ENCODE peak calls at places on chromosomes 2 and 18, in ten cellular contexts. H, K, S, Y, B, A, N, M, Z and L are unnamed samples.

GRCh38 chr2:207163815-207164747 is 1.7 kb downstream of the KLF7 start:
- DNase-seq in H (peak), K (peak), S (peak), Y (no peak), B (peak), A (peak), N (peak), M (peak), Z (peak), L (peak)

GRCh38 chr18:30696201-30696600 is 346.3 kb downstream of the DSC3 start:
- DNase-seq in H (no peak), K (no peak), S (no peak), Y (no peak), B (no peak), A (peak), N (no peak), M (no peak), Z (no peak), L (no peak)

GRCh38 chr2:172087780-172088244 is 2.5 kb downstream of the DLX1 start:
- DNase-seq in H (no peak), K (peak), S (no peak), Y (no peak), B (no peak), A (no peak), N (peak), M (no peak), Z (peak), L (no peak)

GRCh38 chr18:7921938-7922587 is 354.9 kb downstream of the PTPRM start:
- DNase-seq in H (peak), K (no peak), S (peak), Y (no peak), B (peak), A (no peak), N (peak), M (no peak), Z (no peak), L (peak)

GRCh38 chr2:107621186-107621835 is 205.4 kb upstream of the RGPD4 start:
- DNase-seq in H (no peak), K (no peak), S (no peak), Y (no peak), B (no peak), A (no peak), N (no peak), M (no peak), Z (no peak), L (no peak)

GRCh38 chr2:155727097-155727906 is 605.2 kb downstream of the NR4A2 start:
- DNase-seq in H (no peak), K (no peak), S (no peak), Y (no peak), B (no peak), A (no peak), N (no peak), M (no peak), Z (peak), L (peak)

GRCh38 chr2:58460670-58461069 is 219.5 kb upstream of the FANCL start:
- DNase-seq in H (no peak), K (no peak), S (no peak), Y (no peak), B (no peak), A (no peak), N (no peak), M (no peak), Z (no peak), L (no peak)

GRCh38 chr2:166314022-166314759 is 61.6 kb downstream of the SCN9A start:
- DNase-seq in H (peak), K (no peak), S (no peak), Y (no peak), B (no peak), A (no peak), N (peak), M (no peak), Z (no peak), L (peak)

DNA sequence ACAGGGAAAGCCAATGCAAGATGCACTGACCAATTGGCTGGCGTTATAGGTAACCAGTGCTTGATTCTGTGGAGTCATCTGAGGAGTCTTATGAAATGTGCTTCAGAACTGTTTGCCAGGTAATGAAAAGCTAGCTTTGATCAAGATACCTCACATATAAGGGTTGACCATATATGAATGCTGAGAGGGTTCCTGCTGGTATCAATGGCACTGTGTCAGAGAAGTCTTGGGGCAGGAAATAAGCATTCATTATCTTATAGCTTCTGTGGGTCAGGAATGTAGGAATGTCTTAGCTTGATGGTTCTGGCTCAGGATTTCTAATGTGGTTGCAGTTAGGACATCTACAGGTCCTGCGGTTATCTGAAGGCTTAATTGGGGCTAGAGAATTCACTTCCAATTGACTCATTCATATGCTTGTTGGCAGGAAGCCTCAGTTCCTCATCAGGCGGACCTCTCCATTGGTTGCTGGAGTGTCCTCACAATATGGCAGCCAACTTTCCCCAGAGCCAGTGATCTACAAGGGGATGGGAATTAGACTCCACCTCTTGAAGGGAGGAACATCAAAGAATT is 22.1 kb upstream of the TCF7L1 start:
- DNase-seq in H (no peak), K (no peak), S (no peak), Y (no peak), B (no peak), A (no peak), N (peak), M (no peak), Z (no peak), L (peak)
- TF ChIP-seq EZH2 in H (no peak), K (no peak), S (no peak), Y (no peak), B (no peak), A (no peak), N (no peak), M (no peak), Z (no peak), L (no peak)

DNA sequence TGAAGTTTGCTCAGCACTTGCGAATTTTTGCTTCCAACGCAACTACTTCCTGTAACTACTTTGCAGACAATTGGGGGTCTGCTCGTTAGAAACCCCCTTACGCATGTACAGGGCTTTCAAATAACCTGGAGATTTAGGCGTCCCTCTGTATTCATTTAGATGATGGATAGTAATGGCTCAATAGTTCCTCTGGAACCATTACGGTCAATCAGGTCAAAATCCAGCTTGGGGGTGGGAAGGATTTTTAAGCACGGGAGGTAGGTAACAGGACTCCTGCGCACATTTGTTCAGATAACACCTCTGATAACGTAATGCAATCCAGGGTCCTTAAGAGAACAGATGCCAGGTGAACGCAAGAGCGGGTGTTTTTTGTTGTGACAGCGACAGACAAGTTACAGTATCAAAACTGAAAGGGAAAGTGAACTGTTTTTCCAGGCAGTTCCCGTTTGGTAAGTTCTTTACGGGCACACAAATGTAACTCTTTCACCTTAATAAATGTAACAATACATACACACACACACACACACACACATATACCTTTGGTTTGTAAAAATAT is 3.7 kb upstream of the OSR1 start:
- DNase-seq in H (no peak), K (no peak), S (peak), Y (no peak), B (no peak), A (peak), N (peak), M (no peak), Z (no peak), L (peak)
- TF ChIP-seq EZH2 in H (no peak), K (peak), S (no peak), Y (peak), B (no peak), A (no peak), N (no peak), M (no peak), Z (peak), L (no peak)

DNA sequence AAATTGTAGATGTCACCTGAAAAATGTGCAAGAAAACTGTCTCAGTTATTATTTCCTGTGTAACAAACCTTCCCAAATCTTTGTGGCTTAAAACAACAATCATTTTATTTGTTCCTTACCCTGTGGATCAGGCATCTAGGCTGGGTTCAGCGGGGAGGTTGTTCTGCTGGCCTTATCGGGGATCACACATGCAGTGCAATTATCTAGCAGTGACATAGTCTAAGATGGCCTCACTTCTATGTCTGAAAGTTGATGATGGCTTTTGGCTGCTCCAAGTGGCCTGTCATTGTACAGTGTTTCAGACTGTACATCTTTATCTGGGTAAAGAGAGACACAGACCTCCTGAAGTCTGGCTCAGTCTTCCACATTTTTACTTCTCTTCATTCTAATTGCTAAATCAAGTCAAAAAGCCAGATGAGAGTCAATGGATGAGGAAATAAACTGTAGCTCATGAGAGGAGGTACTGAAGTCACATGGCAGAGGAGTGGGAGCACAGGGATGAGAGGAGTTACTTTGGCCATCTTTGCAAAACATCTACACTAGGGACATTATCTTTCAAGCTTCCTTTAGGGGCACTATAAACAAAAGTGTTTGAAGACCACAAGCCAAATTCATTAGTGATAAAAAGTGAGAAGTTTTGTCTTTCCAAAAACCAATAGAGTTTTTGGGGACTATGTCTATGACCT is 243.1 kb upstream of the CCDC68 start:
- DNase-seq in H (no peak), K (no peak), S (no peak), Y (no peak), B (no peak), A (no peak), N (no peak), M (no peak), Z (no peak), L (no peak)
- TF ChIP-seq EZH2 in H (no peak), K (no peak), S (no peak), Y (no peak), B (no peak), A (no peak), N (no peak), M (no peak), Z (no peak), L (no peak)

DNA sequence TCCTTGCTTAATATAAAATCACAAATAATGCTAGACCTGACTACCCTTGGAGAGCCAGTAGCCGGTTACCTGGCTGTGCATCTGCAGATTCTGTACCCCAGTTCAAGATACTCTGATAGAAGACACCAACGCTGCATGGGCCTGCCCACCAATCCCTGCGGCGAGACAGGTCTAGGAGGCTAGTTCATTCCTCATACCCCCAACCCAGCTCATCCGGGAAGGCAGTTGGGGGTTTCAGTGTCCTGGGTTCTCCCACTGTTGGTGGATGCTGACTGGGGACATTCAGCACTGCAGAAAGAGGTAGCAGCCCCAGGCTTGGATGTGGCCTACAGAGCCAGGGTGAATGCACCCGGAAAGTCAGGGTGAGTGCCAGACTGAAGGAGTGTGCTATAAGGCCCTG is 29.7 kb upstream of the ATP6V1B1 start:
- DNase-seq in H (no peak), K (no peak), S (no peak), Y (no peak), B (no peak), A (no peak), N (no peak), M (no peak), Z (no peak), L (no peak)
- TF ChIP-seq EZH2 in H (no peak), K (no peak), S (no peak), Y (no peak), B (no peak), A (no peak), N (no peak), M (no peak), Z (peak), L (no peak)

GRCh38 chr2:29223851-29224692 is 108.9 kb downstream of the CLIP4 start:
- DNase-seq in H (no peak), K (no peak), S (peak), Y (no peak), B (no peak), A (no peak), N (peak), M (peak), Z (no peak), L (peak)
- TF ChIP-seq EZH2 in H (no peak), K (no peak), S (no peak), Y (no peak), B (no peak), A (no peak), N (no peak), M (no peak), Z (no peak), L (no peak)

GRCh38 chr18:63314991-63315662 is 4.4 kb downstream of the BCL2 start:
- DNase-seq in H (no peak), K (no peak), S (no peak), Y (no peak), B (no peak), A (no peak), N (no peak), M (no peak), Z (no peak), L (no peak)

GRCh38 chr18:63314062-63314790 is 5.3 kb downstream of the BCL2 start:
- DNase-seq in H (no peak), K (no peak), S (no peak), Y (no peak), B (no peak), A (no peak), N (no peak), M (no peak), Z (no peak), L (no peak)

GRCh38 chr18:63317556-63317946 is 2.0 kb downstream of the BCL2 start:
- DNase-seq in H (no peak), K (no peak), S (no peak), Y (no peak), B (no peak), A (peak), N (no peak), M (no peak), Z (no peak), L (no peak)

GRCh38 chr18:63316612-63317555 is 2.7 kb downstream of the BCL2 start:
- DNase-seq in H (no peak), K (no peak), S (no peak), Y (no peak), B (no peak), A (peak), N (no peak), M (peak), Z (no peak), L (no peak)

DNA sequence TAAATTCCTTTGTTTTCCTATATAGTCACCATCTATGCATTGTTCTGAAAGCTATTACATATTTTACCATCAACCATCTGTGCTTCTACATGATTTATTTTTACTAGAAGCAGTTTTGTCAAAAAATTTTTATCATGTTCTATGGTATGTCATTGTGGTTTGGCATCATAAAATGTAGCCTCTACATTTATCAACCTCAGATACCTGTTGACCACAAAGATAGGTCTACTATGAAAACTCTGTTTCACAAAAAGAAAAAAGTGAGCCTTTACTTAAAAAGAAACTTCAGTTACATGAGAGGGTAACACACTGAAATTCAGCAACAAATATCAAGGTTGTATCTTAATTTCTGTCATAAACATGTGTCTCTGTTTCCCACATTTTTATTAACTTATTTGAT is 3.7 kb downstream of the BCL2 start:
- DNase-seq in H (no peak), K (no peak), S (no peak), Y (no peak), B (no peak), A (peak), N (no peak), M (no peak), Z (no peak), L (peak)
- TF ChIP-seq EZH2 in H (no peak), K (no peak), S (no peak), Y (no peak), B (no peak), A (no peak), N (no peak), M (no peak), Z (no peak), L (no peak)

GRCh38 chr18:21363411-21363810 is 121.4 kb downstream of the GREB1L start:
- DNase-seq in H (no peak), K (peak), S (no peak), Y (no peak), B (no peak), A (no peak), N (no peak), M (no peak), Z (no peak), L (no peak)

GRCh38 chr18:21364471-21364870 is 122.4 kb downstream of the GREB1L start:
- DNase-seq in H (no peak), K (peak), S (no peak), Y (no peak), B (no peak), A (no peak), N (no peak), M (no peak), Z (peak), L (no peak)

GRCh38 chr18:21362921-21363320 is 120.9 kb downstream of the GREB1L start:
- DNase-seq in H (no peak), K (no peak), S (no peak), Y (no peak), B (no peak), A (peak), N (peak), M (no peak), Z (no peak), L (peak)

GRCh38 chr18:21359746-21360145 is 117.7 kb downstream of the GREB1L start:
- DNase-seq in H (no peak), K (no peak), S (no peak), Y (no peak), B (no peak), A (no peak), N (peak), M (no peak), Z (no peak), L (no peak)

GRCh38 chr18:21361297-21361880 is 119.4 kb downstream of the GREB1L start:
- DNase-seq in H (no peak), K (peak), S (no peak), Y (no peak), B (no peak), A (no peak), N (peak), M (no peak), Z (no peak), L (no peak)
- TF ChIP-seq EZH2 in H (no peak), K (no peak), S (no peak), Y (no peak), B (no peak), A (no peak), N (no peak), M (no peak), Z (no peak), L (no peak)

GRCh38 chr2:42141687-42142475 is 27.3 kb upstream of the EML4 start:
- DNase-seq in H (peak), K (peak), S (peak), Y (no peak), B (peak), A (no peak), N (peak), M (peak), Z (peak), L (peak)
- TF ChIP-seq EZH2 in H (no peak), K (no peak), S (no peak), Y (no peak), B (no peak), A (no peak), N (no peak), M (no peak), Z (no peak), L (no peak)

GRCh38 chr2:120913972-120914838 is 178.5 kb downstream of the GLI2 start:
- DNase-seq in H (no peak), K (no peak), S (no peak), Y (no peak), B (no peak), A (no peak), N (peak), M (no peak), Z (no peak), L (no peak)
- TF ChIP-seq EZH2 in H (no peak), K (no peak), S (no peak), Y (no peak), B (no peak), A (no peak), N (no peak), M (no peak), Z (no peak), L (no peak)

DNA sequence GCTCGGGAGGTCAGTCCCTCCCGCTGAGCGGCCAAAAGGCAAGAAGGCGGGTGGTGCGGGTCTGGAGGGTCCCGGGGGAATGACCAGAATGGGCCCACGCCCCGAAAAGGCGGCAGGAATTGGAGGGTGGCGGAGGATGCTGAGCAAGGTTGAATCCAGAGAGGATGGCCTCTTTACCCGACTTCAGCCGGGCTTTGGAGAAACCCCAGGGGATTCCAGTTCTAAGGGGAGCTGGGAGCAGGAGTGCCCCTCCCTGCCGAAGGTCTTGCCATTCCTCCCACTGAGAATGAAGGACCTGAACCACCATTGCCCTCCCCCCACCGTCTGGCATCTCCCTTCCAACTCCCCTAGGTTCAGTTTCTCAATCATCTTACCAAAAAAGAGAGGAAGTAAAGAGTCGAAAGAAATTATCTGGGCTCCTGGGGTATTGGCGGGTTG is 38.9 kb upstream of the ATP6V1B1 start:
- DNase-seq in H (no peak), K (no peak), S (no peak), Y (no peak), B (no peak), A (no peak), N (no peak), M (no peak), Z (peak), L (no peak)
- TF ChIP-seq EZH2 in H (no peak), K (peak), S (no peak), Y (no peak), B (peak), A (no peak), N (peak), M (no peak), Z (peak), L (no peak)